ENCODE peak calls at places on chromosomes 12 and 14, in four cellular contexts. K, V, F and E are unnamed samples. For H3K4me1, the result is how much of the 10 kb centered on the place peaks cover.

GRCh38 chr14:52862652-52863338 is 71.4 kb upstream of the GNPNAT1 start:
- DNase-seq in F (no peak), K (no peak), V (no peak), E (no peak)

GRCh38 chr12:51926064-51926632 is 18.8 kb downstream of the ACVRL1 start:
- DNase-seq in F (no peak), K (no peak), V (no peak), E (no peak)

GRCh38 chr12:51846911-51847829 is 1.3 kb downstream of the FIGNL2 start:
- DNase-seq in K (peak), F (peak), V (no peak), E (no peak)

GRCh38 chr12:52818376-52818775 is 4.5 kb upstream of the KRT4 start:
- DNase-seq in V (no peak), F (peak), K (no peak), E (no peak)

GRCh38 chr12:11962795-11963347 is 107.9 kb upstream of the BCL2L14 start:
- DNase-seq in V (no peak), F (no peak), K (no peak), E (no peak)

GRCh38 chr12:63882844-63883243 is 38.3 kb downstream of the SRGAP1 start:
- DNase-seq in F (peak), V (no peak), K (no peak), E (no peak)

GRCh38 chr12:56521590-56522371 is at the start of gene RBMS2:
- DNase-seq in F (peak), V (peak), K (peak), E (peak)

GRCh38 chr12:51533799-51534198 is 57.2 kb upstream of the SCN8A start:
- DNase-seq in V (no peak), F (no peak), K (no peak), E (no peak)

GRCh38 chr12:94618995-94619695 is 31.2 kb downstream of the TMCC3 start:
- DNase-seq in K (no peak), V (no peak), F (no peak), E (no peak)

GRCh38 chr12:12265571-12266388 is 1.1 kb downstream of the LRP6 start:
- DNase-seq in F (no peak), K (peak), V (peak), E (no peak)

GRCh38 chr12:28578361-28578760 is 388.1 kb downstream of the CCDC91 start:
- DNase-seq in V (no peak), K (no peak), F (no peak), E (no peak)

GRCh38 chr12:62533087-62533754 is 66.6 kb downstream of the MON2 start:
- DNase-seq in V (no peak), K (no peak), F (no peak), E (no peak)

GRCh38 chr12:14959463-14959862 is 1.9 kb downstream of the ARHGDIB start:
- DNase-seq in V (no peak), F (no peak), K (no peak), E (no peak)

GRCh38 chr12:56020437-56021189 is at the start of gene IKZF4:
- DNase-seq in V (no peak), F (peak), K (no peak), E (no peak)

GRCh38 chr12:2893007-2893406 is 2.3 kb downstream of the TULP3 start:
- DNase-seq in V (no peak), K (no peak), F (no peak), E (no peak)

GRCh38 chr12:6476496-6476895 is 6.0 kb upstream of the VAMP1 start:
- DNase-seq in F (no peak), K (no peak), V (no peak), E (no peak)

GRCh38 chr12:17076335-17076734 is 470.4 kb upstream of the LMO3 start:
- DNase-seq in K (no peak), F (no peak), V (no peak), E (no peak)

GRCh38 chr14:77868552-77869300 is 68.8 kb downstream of the ADCK1 start:
- DNase-seq in F (no peak), V (no peak), K (no peak), E (no peak)

GRCh38 chr12:645563-646071 is 17.6 kb downstream of the NINJ2 start:
- DNase-seq in K (no peak), V (no peak), F (no peak), E (no peak)

GRCh38 chr14:28303248-28303647 is 463.3 kb upstream of the FOXG1 start:
- DNase-seq in F (no peak), V (no peak), K (no peak), E (no peak)

GRCh38 chr12:1932264-1932777 is 13.9 kb upstream of the CACNA2D4 start:
- DNase-seq in K (peak), V (no peak), F (no peak), E (no peak)

DNA sequence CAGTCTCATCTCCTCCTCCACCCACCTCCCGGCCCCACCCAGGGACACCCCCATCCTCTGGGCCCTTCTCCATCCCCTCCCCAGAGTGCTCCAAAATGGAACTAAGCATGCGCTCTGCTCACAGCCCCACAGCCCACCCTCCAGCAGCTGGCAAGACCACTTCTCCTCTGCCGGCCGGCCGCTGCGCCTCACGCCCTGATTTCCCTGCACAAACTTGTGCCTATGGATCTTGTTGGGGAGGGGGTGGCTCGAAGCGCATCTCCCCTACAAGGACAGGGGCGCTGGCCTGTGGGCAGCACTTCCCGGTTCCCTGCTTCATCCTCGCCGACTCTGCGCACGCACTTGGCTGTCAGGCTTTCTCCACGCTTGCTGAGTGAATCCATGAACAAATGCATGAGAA is 19.5 kb upstream of the NUDT14 start:
- DNase-seq in F (no peak), V (no peak), K (no peak), E (no peak)
- H3K4me1 ChIP-seq in F (under half), V (under half), K (under half), E (under half)

DNA sequence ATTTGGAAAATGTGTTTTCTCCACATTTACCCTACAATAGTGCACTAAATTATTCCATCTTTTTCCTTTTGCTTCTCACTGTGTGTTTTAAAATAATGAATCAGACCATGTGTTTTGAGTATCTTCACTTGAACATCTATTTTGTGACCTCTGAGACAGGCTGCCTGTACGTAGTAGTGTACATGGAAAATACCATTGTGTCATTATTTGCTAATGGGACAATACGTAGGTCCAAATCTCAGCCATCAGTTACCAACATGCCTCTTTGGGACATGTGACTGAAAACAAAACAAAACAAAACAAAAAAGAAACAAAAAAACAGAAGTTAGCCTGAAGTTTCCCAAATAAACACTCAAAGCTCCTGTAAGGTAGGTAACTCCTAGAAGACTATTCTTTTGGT is 7.1 kb upstream of the MYF6 start:
- DNase-seq in V (no peak), F (no peak), K (no peak), E (no peak)
- H3K4me1 ChIP-seq in V (under half), F (under half), K (under half), E (under half)

GRCh38 chr14:35333797-35334743 is 41.9 kb downstream of the PSMA6 start:
- DNase-seq in V (no peak), F (no peak), K (no peak), E (no peak)

GRCh38 chr14:35337074-35337556 is 44.9 kb downstream of the PSMA6 start:
- DNase-seq in K (no peak), V (no peak), F (no peak), E (no peak)

GRCh38 chr14:35337557-35338255 is 45.5 kb downstream of the PSMA6 start:
- DNase-seq in K (no peak), V (no peak), F (no peak), E (peak)

GRCh38 chr14:35335388-35336092 is 43.4 kb downstream of the PSMA6 start:
- DNase-seq in K (no peak), V (no peak), F (no peak), E (no peak)

GRCh38 chr14:35336171-35337073 is 44.2 kb downstream of the PSMA6 start:
- DNase-seq in K (no peak), V (no peak), F (peak), E (peak)
- H3K4me1 ChIP-seq in K (under half), V (under half), F (under half), E (under half)

GRCh38 chr12:108563135-108563803 is 873 bp downstream of the ISCU start:
- DNase-seq in K (peak), V (peak), F (peak), E (peak)
- H3K4me1 ChIP-seq in K (under half), V (under half), F (under half), E (under half)

DNA sequence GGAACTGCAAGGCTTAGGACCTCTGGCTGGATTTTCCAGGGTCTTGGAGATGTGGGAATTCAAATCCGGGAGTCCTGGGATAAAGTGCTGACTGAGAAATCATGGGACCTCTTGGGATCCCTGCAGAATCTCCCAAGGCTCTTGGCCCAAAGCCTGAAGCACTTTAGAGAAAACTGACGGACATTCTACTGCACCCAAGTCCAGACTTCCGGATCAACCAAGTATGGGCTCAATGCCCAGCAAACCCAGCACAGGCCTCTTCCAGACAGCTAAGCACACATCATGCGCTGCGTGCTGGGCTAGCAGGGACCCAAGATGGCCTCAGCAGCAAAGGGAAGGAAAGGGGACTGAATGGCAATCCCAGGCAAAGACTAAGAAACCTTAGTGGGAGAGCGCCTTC is 85.0 kb downstream of the ACTN1 start:
- DNase-seq in V (no peak), K (no peak), F (no peak), E (no peak)
- H3K4me1 ChIP-seq in V (under half), K (under half), F (under half), E (under half)